ENCODE peak calls at places on chromosomes 12 and 14, in four cellular contexts. N, I, Y and S are unnamed samples.

GRCh38 chr14:90521930-90522483 is 125.2 kb downstream of the CALM1 start:
- DNase-seq in N (no peak), I (no peak), Y (no peak), S (no peak)

GRCh38 chr12:85955127-85955526 is 81.0 kb downstream of the NTS start:
- DNase-seq in N (no peak), I (peak), Y (no peak), S (peak)

GRCh38 chr14:36619131-36619530 is 36.7 kb upstream of the NKX2-8 start:
- DNase-seq in N (no peak), I (no peak), Y (peak), S (no peak)

GRCh38 chr14:76715102-76715926 is 46.0 kb upstream of the VASH1 start:
- DNase-seq in N (no peak), I (peak), Y (no peak), S (no peak)

GRCh38 chr12:75611041-75611440 is 99.6 kb upstream of the KRR1 start:
- DNase-seq in N (no peak), I (no peak), Y (no peak), S (peak)

GRCh38 chr14:68143341-68143807 is 323.8 kb downstream of the RAD51B start:
- DNase-seq in N (no peak), I (peak), Y (no peak), S (no peak)

GRCh38 chr12:124752437-124753229 is 111.0 kb downstream of the SCARB1 start:
- DNase-seq in N (no peak), I (peak), Y (peak), S (no peak)

GRCh38 chr12:116598341-116599284 is 39.4 kb downstream of the MAP1LC3B2 start:
- DNase-seq in N (no peak), I (peak), Y (no peak), S (no peak)

GRCh38 chr12:25839470-25839869 is 119.0 kb upstream of the RASSF8 start:
- DNase-seq in N (no peak), I (peak), Y (peak), S (no peak)

GRCh38 chr12:120230326-120230973 is 29.5 kb upstream of the RPLP0 start:
- DNase-seq in N (no peak), I (peak), Y (peak), S (peak)

GRCh38 chr14:95452890-95453712 is 63.3 kb downstream of the SYNE3 start:
- DNase-seq in N (no peak), I (no peak), Y (no peak), S (no peak)

GRCh38 chr12:122356192-122356635 is 66.3 kb downstream of the CLIP1 start:
- DNase-seq in N (no peak), I (peak), Y (peak), S (peak)

GRCh38 chr12:68042212-68042699 is 53.0 kb downstream of the IFNG-AS1 start:
- DNase-seq in N (no peak), I (peak), Y (peak), S (no peak)

GRCh38 chr14:76591270-76591669 is 170.0 kb upstream of the VASH1 start:
- DNase-seq in N (no peak), I (no peak), Y (no peak), S (no peak)

GRCh38 chr12:49089831-49090773 is 4.5 kb downstream of the DHH start:
- DNase-seq in N (no peak), I (peak), Y (peak), S (peak)

GRCh38 chr14:97827746-97828145 is 1030.6 kb downstream of the VRK1 start:
- DNase-seq in N (no peak), I (no peak), Y (peak), S (no peak)

GRCh38 chr12:87866602-87867292 is 162.5 kb downstream of the C12orf50 start:
- DNase-seq in N (no peak), I (peak), Y (peak), S (peak)

GRCh38 chr12:8681129-8681902 is 16.5 kb upstream of the RIMKLB start:
- DNase-seq in N (no peak), I (peak), Y (peak), S (peak)

GRCh38 chr14:104753528-104754212 is 723 bp downstream of the SIVA1 start:
- DNase-seq in N (no peak), I (peak), Y (peak), S (peak)

GRCh38 chr14:56687123-56687522 is 107.5 kb downstream of the TMEM260 start:
- DNase-seq in N (no peak), I (no peak), Y (peak), S (no peak)

GRCh38 chr12:124680863-124681778 is 113.7 kb upstream of the NCOR2 start:
- DNase-seq in N (no peak), I (peak), Y (peak), S (peak)

GRCh38 chr14:104321151-104322130 is 183.1 kb downstream of the KIF26A start:
- DNase-seq in N (no peak), I (no peak), Y (no peak), S (no peak)

GRCh38 chr12:128823216-128823915 is 392 bp downstream of the SLC15A4 start:
- DNase-seq in N (no peak), I (no peak), Y (peak), S (peak)

GRCh38 chr14:100537701-100538565 is 49.3 kb downstream of the BEGAIN start:
- DNase-seq in N (no peak), I (no peak), Y (no peak), S (peak)

GRCh38 chr12:75349946-75350345 is 15.5 kb downstream of the GLIPR1L1 start:
- DNase-seq in N (no peak), I (no peak), Y (no peak), S (no peak)

GRCh38 chr12:26193539-26193938 is 1.8 kb upstream of the SSPN start:
- DNase-seq in N (no peak), I (no peak), Y (no peak), S (no peak)

GRCh38 chr12:46386360-46386867 is 13.8 kb upstream of the SLC38A2 start:
- DNase-seq in N (no peak), I (peak), Y (peak), S (no peak)

GRCh38 chr12:91618281-91618680 is 435.7 kb upstream of the DCN start:
- DNase-seq in N (no peak), I (no peak), Y (peak), S (no peak)